ENCODE peak calls at places on chromosomes 2 and 18, in six cellular contexts. I is HCT116, E is upper lobe of left lung, Y is esophagus muscularis mucosa, H is transverse colon, A is breast epithelium. Z is an unnamed sample.

GRCh38 chr2:204487447-204488229 is 57.6 kb upstream of the PARD3B start:
- DNase-seq in I (no peak), E (no peak), Y (no peak), H (no peak), A (no peak), Z (no peak)

GRCh38 chr18:12841070-12841469 is 43.0 kb downstream of the PTPN2 start:
- DNase-seq in I (no peak), E (peak; percentile 16), Y (no peak), H (no peak), A (no peak), Z (no peak)

GRCh38 chr2:133346654-133347053 is 221.6 kb downstream of the NCKAP5 start:
- DNase-seq in I (no peak), E (no peak), Y (no peak), H (no peak), A (no peak), Z (no peak)

GRCh38 chr2:128262315-128263253 is 56.1 kb downstream of the HS6ST1 start:
- DNase-seq in I (no peak), E (peak; percentile 63), Y (no peak), H (no peak), A (no peak), Z (no peak)

GRCh38 chr18:69397096-69397495 is 3.6 kb upstream of the DOK6 start:
- DNase-seq in I (peak; percentile 6), E (peak; percentile 35), Y (no peak), H (no peak), A (no peak), Z (no peak)

GRCh38 chr2:15765686-15766302 is 174.1 kb downstream of the DDX1 start:
- DNase-seq in I (no peak), E (peak; percentile 50), Y (no peak), H (no peak), A (no peak), Z (no peak)

GRCh38 chr2:119242276-119243119 is 18.9 kb downstream of the STEAP3 start:
- DNase-seq in I (no peak), E (no peak), Y (no peak), H (no peak), A (no peak), Z (peak; percentile 51)

GRCh38 chr2:149161481-149162225 is 123.2 kb downstream of the LYPD6B start:
- DNase-seq in I (no peak), E (no peak), Y (peak; percentile 74), H (no peak), A (no peak), Z (no peak)

GRCh38 chr2:29060491-29060890 is 13.8 kb downstream of the PCARE start:
- DNase-seq in I (no peak), E (no peak), Y (no peak), H (no peak), A (no peak), Z (no peak)

GRCh38 chr18:50356036-50356945 is 18.6 kb upstream of the SKA1 start:
- DNase-seq in I (peak; percentile 28), E (no peak), Y (no peak), H (no peak), A (no peak), Z (no peak)

GRCh38 chr2:239313776-239314175 is 87.0 kb downstream of the HDAC4 start:
- DNase-seq in I (no peak), E (no peak), Y (no peak), H (no peak), A (peak; percentile 30), Z (peak; percentile 24)

GRCh38 chr2:950627-950992 is at the start of gene SNTG2:
- DNase-seq in I (no peak), E (peak; percentile 89), Y (peak; percentile 53), H (peak; percentile 48), A (no peak), Z (peak; percentile 43)

GRCh38 chr18:9421788-9422329 is 53.5 kb upstream of the RALBP1 start:
- DNase-seq in I (no peak), E (no peak), Y (peak; percentile 88), H (no peak), A (no peak), Z (no peak)

GRCh38 chr2:236944561-236944960 is 141.1 kb upstream of the COPS8 start:
- DNase-seq in I (no peak), E (peak; percentile 52), Y (peak; percentile 89), H (no peak), A (no peak), Z (no peak)

GRCh38 chr2:235244497-235245215 is 249.2 kb upstream of the AGAP1 start:
- DNase-seq in I (no peak), E (no peak), Y (peak; percentile 79), H (no peak), A (no peak), Z (no peak)

GRCh38 chr2:158953454-158953853 is 15.0 kb upstream of the TANC1 start:
- DNase-seq in I (no peak), E (no peak), Y (no peak), H (no peak), A (no peak), Z (no peak)

GRCh38 chr2:11213090-11213638 is 57.9 kb downstream of the SLC66A3 start:
- DNase-seq in I (no peak), E (no peak), Y (no peak), H (no peak), A (no peak), Z (no peak)

GRCh38 chr2:227661019-227661726 is 5.4 kb upstream of the SCYGR5 start:
- DNase-seq in I (no peak), E (no peak), Y (no peak), H (no peak), A (no peak), Z (no peak)

GRCh38 chr2:22798389-22798788 is 586.6 kb upstream of the KLHL29 start:
- DNase-seq in I (no peak), E (no peak), Y (no peak), H (no peak), A (no peak), Z (no peak)

GRCh38 chr2:105570326-105570725 is 171.5 kb upstream of the FHL2 start:
- DNase-seq in I (no peak), E (no peak), Y (no peak), H (no peak), A (no peak), Z (no peak)

GRCh38 chr18:39184176-39184575 is 1618.6 kb upstream of the CELF4 start:
- DNase-seq in I (no peak), E (no peak), Y (no peak), H (no peak), A (no peak), Z (no peak)

GRCh38 chr2:237474511-237474911 is 12.5 kb upstream of the MLPH start:
- DNase-seq in I (no peak), E (peak; percentile 79), Y (no peak), H (no peak), A (no peak), Z (no peak)

GRCh38 chr2:241499146-241499965 is 9.0 kb downstream of the STK25 start:
- DNase-seq in I (no peak), E (peak; percentile 57), Y (no peak), H (no peak), A (no peak), Z (no peak)

GRCh38 chr2:219126555-219126954 is 34.1 kb downstream of the NHEJ1 start:
- DNase-seq in I (no peak), E (no peak), Y (no peak), H (peak; percentile 48), A (no peak), Z (peak; percentile 64)

GRCh38 chr2:36918307-36918706 is 48.0 kb downstream of the STRN start:
- DNase-seq in I (no peak), E (no peak), Y (no peak), H (no peak), A (no peak), Z (no peak)

GRCh38 chr2:36915627-36916026 is 50.7 kb downstream of the STRN start:
- DNase-seq in I (no peak), E (no peak), Y (no peak), H (no peak), A (no peak), Z (no peak)

GRCh38 chr2:36921984-36922383 is 44.4 kb downstream of the STRN start:
- DNase-seq in I (no peak), E (no peak), Y (no peak), H (no peak), A (no peak), Z (no peak)

GRCh38 chr2:36919041-36919837 is 47.1 kb downstream of the STRN start:
- DNase-seq in I (no peak), E (no peak), Y (no peak), H (no peak), A (no peak), Z (no peak)
- H3K4me3 ChIP-seq in I (no peak overlapping the region), E (no peak overlapping the region), Y (no peak overlapping the region), H (no peak overlapping the region), A (no peak overlapping the region), Z (no peak overlapping the region)

GRCh38 chr2:121649652-121650553 is 641 bp upstream of the CLASP1 start:
- DNase-seq in I (peak; percentile 82), E (peak; percentile 72), Y (peak; percentile 96), H (peak; percentile 92), A (peak; percentile 84), Z (peak; percentile 87)

GRCh38 chr2:121648206-121648605 is 1.1 kb downstream of the CLASP1 start:
- DNase-seq in I (no peak), E (no peak), Y (no peak), H (no peak), A (no peak), Z (no peak)

GRCh38 chr2:121647396-121647795 is 1.9 kb downstream of the CLASP1 start:
- DNase-seq in I (no peak), E (no peak), Y (no peak), H (no peak), A (no peak), Z (no peak)

GRCh38 chr2:121649402-121649651 is at the start of gene CLASP1:
- DNase-seq in I (peak; percentile 93), E (peak; percentile 97), Y (peak; percentile 97), H (peak; percentile 97), A (peak; percentile 92), Z (peak; percentile 96)

DNA sequence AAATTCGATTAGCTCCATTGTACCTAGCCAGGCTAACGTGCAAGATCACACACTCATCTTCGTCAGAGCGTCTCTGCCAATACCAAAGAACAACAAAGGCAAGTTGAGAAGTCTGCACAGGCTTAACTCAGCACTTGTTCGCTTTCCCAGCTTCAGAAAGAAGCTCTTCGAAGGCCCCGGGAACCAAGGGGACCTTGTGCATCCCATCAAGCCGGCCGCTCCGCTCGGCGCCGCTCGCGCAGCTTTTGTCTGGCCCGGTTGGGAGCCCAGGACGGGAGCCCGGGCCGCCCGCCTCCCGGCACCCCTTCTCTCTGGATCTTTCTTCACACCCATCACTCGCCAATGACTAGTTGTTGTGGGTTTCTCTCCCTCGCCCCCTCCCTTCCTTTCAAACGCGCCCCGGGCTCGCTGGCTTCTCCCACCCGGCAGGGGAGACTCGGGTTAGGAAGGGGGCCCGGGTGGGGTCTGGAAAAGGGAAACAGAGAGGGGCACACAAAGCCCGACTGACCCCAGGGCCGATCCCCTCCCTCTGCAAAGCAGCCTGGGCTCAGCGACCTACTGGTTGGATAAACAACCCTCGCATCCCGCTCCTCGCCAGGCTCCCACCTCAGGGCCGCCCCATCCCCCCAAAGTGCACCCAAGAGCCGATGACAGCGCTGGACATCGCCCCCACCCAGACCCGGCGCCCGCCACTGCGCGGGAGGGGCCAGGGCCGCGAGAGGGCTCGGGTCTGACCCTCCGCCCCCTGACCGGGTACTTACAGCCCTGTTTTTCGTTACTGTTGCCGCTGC is 456 bp downstream of the CLASP1 start:
- DNase-seq in I (no peak), E (peak; percentile 92), Y (peak; percentile 92), H (peak; percentile 47), A (peak; percentile 62), Z (peak; percentile 52)
- TF ChIP-seq POLR2A in I (no peak), E (no peak), Y (no peak), H (no peak), A (no peak), Z (no peak)

GRCh38 chr2:68167186-68167585 is 9.5 kb downstream of the PNO1 start:
- DNase-seq in I (no peak), E (no peak), Y (no peak), H (no peak), A (no peak), Z (no peak)
- TF ChIP-seq POLR2AphosphoS5 in I (no peak), E (no peak), Y (no peak), H (no peak), A (no peak), Z (no peak)

GRCh38 chr2:60992985-60993392 is 24.5 kb upstream of the PEX13 start:
- DNase-seq in I (no peak), E (no peak), Y (no peak), H (no peak), A (no peak), Z (peak; percentile 40)
- H3K4me3 ChIP-seq in I (no peak overlapping the region), E (no peak overlapping the region), Y (no peak overlapping the region), H (no peak overlapping the region), A (no peak overlapping the region), Z (no peak overlapping the region)